ENCODE peak calls at places on chromosomes 4 and X, in seven cellular contexts. V is adipocyte, D is posterior cingulate gyrus, P is head of caudate nucleus, R is tibial artery, Y is tibial nerve, A is choroid plexus epithelial cell. U is an unnamed sample.

GRCh38 chrX:22987452-22987851 is 12.3 kb upstream of the DDX53 start:
- DNase-seq in A (peak; percentile 22), R (no peak), V (peak; percentile 3), D (no peak), P (no peak), Y (no peak), U (peak; percentile 31)

GRCh38 chrX:97704881-97705280 is 821.2 kb downstream of the RPA4 start:
- DNase-seq in P (no peak), D (no peak), V (no peak), Y (no peak), R (no peak), A (no peak), U (no peak)

GRCh38 chr4:183987987-183988392 is 82.9 kb downstream of the STOX2 start:
- DNase-seq in R (peak; percentile 53), P (peak; percentile 71), Y (peak; percentile 40), D (peak; percentile 64), V (peak; percentile 53), A (peak; percentile 84), U (peak; percentile 95)

GRCh38 chr4:86556791-86557415 is 37.2 kb upstream of the PTPN13 start:
- DNase-seq in R (no peak), P (no peak), V (peak; percentile 33), D (no peak), Y (no peak), A (peak; percentile 16), U (peak; percentile 8)

GRCh38 chrX:140298946-140299345 is 205.9 kb downstream of the SOX3 start:
- DNase-seq in D (no peak), R (no peak), V (no peak), Y (no peak), P (no peak), A (no peak), U (peak; percentile 70)

GRCh38 chr4:176044589-176044951 is 21.1 kb upstream of the WDR17 start:
- DNase-seq in A (no peak), D (peak; percentile 50), V (peak; percentile 51), R (no peak), P (peak; percentile 47), Y (no peak), U (peak; percentile 86)

GRCh38 chr4:169241480-169241879 is 29.3 kb downstream of the SH3RF1 start:
- DNase-seq in D (no peak), P (no peak), A (peak; percentile 64), Y (no peak), R (no peak), V (peak; percentile 51), U (no peak)

GRCh38 chr4:128600996-128601857 is 208.3 kb upstream of the JADE1 start:
- DNase-seq in R (peak; percentile 78), P (no peak), D (peak; percentile 21), A (peak; percentile 100), V (peak; percentile 83), Y (peak; percentile 25), U (peak; percentile 98)

GRCh38 chr4:4858527-4858926 is 938 bp upstream of the MSX1 start:
- DNase-seq in V (no peak), R (no peak), P (no peak), Y (no peak), A (no peak), D (no peak), U (no peak)

GRCh38 chrX:11704725-11705495 is 39.2 kb upstream of the ARHGAP6 start:
- DNase-seq in D (no peak), Y (no peak), A (peak; percentile 39), R (no peak), V (no peak), P (no peak), U (peak; percentile 13)

GRCh38 chr4:26150948-26151347 is 169.9 kb upstream of the RBPJ start:
- DNase-seq in V (peak; percentile 25), D (no peak), R (no peak), A (no peak), Y (no peak), P (no peak), U (peak; percentile 15)

GRCh38 chrX:83508006-83508405 is at the start of gene POU3F4:
- DNase-seq in Y (no peak), V (no peak), D (peak; percentile 32), P (peak; percentile 79), A (no peak), R (no peak), U (peak; percentile 95)

GRCh38 chrX:92232182-92232581 is 453.0 kb downstream of the PCDH11X start:
- DNase-seq in A (no peak), D (no peak), P (no peak), Y (no peak), R (no peak), V (peak; percentile 10), U (peak; percentile 4)

GRCh38 chrX:52271212-52271611 is 86.5 kb downstream of the MAGED4 start:
- DNase-seq in R (no peak), V (no peak), A (peak; percentile 10), Y (no peak), D (no peak), P (no peak), U (no peak)

GRCh38 chr4:153082322-153083301 is 121.6 kb upstream of the TRIM2 start:
- DNase-seq in Y (no peak), V (no peak), A (no peak), R (no peak), P (no peak), D (no peak), U (no peak)

GRCh38 chrX:8913665-8914409 is 112.7 kb upstream of the FAM9A start:
- DNase-seq in A (peak; percentile 10), V (peak; percentile 84), Y (no peak), R (peak; percentile 36), P (no peak), D (no peak), U (peak; percentile 64)

GRCh38 chrX:7062912-7063311 is 84.6 kb upstream of the STS start:
- DNase-seq in V (no peak), R (no peak), Y (no peak), D (no peak), A (no peak), P (no peak), U (no peak)

GRCh38 chrX:130402211-130402684 is 461 bp downstream of the RBMX2 start:
- DNase-seq in P (no peak), D (no peak), Y (no peak), R (no peak), A (no peak), V (no peak), U (no peak)

GRCh38 chrX:129665916-129666644 is 11.3 kb upstream of the APLN start:
- DNase-seq in D (no peak), A (peak; percentile 69), P (no peak), R (peak; percentile 28), Y (no peak), V (peak; percentile 73), U (peak; percentile 78)

GRCh38 chr4:8932884-8933283 is 61.2 kb upstream of the HMX1 start:
- DNase-seq in P (no peak), V (no peak), D (no peak), Y (no peak), R (no peak), A (no peak), U (no peak)

GRCh38 chr4:83178029-83178428 is 63.5 kb upstream of the PLAC8 start:
- DNase-seq in A (no peak), R (no peak), V (no peak), Y (no peak), P (no peak), D (no peak), U (no peak)

GRCh38 chr4:24278693-24279092 is 305.7 kb downstream of the DHX15 start:
- DNase-seq in V (no peak), R (no peak), A (peak; percentile 34), D (no peak), P (no peak), Y (no peak), U (peak; percentile 39)

GRCh38 chr4:148315049-148315448 is 127.2 kb downstream of the NR3C2 start:
- DNase-seq in R (no peak), Y (no peak), A (peak; percentile 7), P (no peak), D (no peak), V (no peak), U (peak; percentile 87)

GRCh38 chr4:140568507-140569306 is at the start of gene UCP1:
- DNase-seq in R (no peak), V (peak; percentile 30), A (peak; percentile 3), D (no peak), Y (no peak), P (no peak), U (peak; percentile 53)

GRCh38 chr4:114364857-114365256 is 233.8 kb upstream of the UGT8 start:
- DNase-seq in Y (no peak), P (no peak), V (peak; percentile 76), D (no peak), A (peak; percentile 88), R (no peak), U (peak; percentile 86)

GRCh38 chrX:2933125-2933900 is 4.2 kb upstream of the ARSD start:
- DNase-seq in R (no peak), P (no peak), D (no peak), A (no peak), Y (no peak), V (no peak), U (no peak)

GRCh38 chrX:38304010-38304409 is 23.3 kb downstream of the RPGR start:
- DNase-seq in A (peak; percentile 65), P (no peak), R (no peak), Y (no peak), V (peak; percentile 11), D (no peak), U (peak; percentile 33)

GRCh38 chrX:66684196-66684595 is 45.3 kb upstream of the EDA2R start:
- DNase-seq in V (peak; percentile 38), Y (no peak), P (no peak), R (no peak), D (no peak), A (no peak), U (no peak)

GRCh38 chrX:132199941-132200340 is 19.3 kb downstream of the RAP2C start:
- DNase-seq in D (no peak), Y (no peak), V (no peak), P (no peak), A (no peak), R (no peak), U (peak; percentile 3)

GRCh38 chr4:102344520-102344954 is 745 bp downstream of the SLC39A8 start:
- DNase-seq in A (peak; percentile 64), R (peak; percentile 36), P (peak; percentile 69), D (peak; percentile 41), Y (no peak), V (peak; percentile 83), U (peak; percentile 81)

GRCh38 chr4:167290684-167291083 is 56.4 kb upstream of the SPOCK3 start:
- DNase-seq in P (no peak), Y (no peak), V (peak; percentile 81), A (peak; percentile 27), R (no peak), D (no peak), U (peak; percentile 9)

GRCh38 chr4:7607156-7607910 is 172.6 kb upstream of the PSAPL1 start:
- DNase-seq in Y (peak; percentile 26), P (no peak), D (no peak), A (peak; percentile 19), R (no peak), V (no peak), U (peak; percentile 58)

GRCh38 chr4:88522702-88523324 is 763 bp downstream of the PYURF start:
- DNase-seq in Y (no peak), D (peak; percentile 16), V (peak; percentile 70), P (peak; percentile 38), R (peak; percentile 55), A (peak; percentile 36), U (peak; percentile 57)

GRCh38 chr4:173167793-173168395 is 717 bp upstream of the GALNT7 start:
- DNase-seq in A (peak; percentile 35), R (no peak), P (peak; percentile 40), D (peak; percentile 21), Y (no peak), V (peak; percentile 56), U (peak; percentile 62)

GRCh38 chr4:174681723-174682300 is 147.2 kb downstream of the GLRA3 start:
- DNase-seq in R (no peak), A (peak; percentile 79), Y (no peak), D (no peak), P (no peak), V (peak; percentile 44), U (peak; percentile 45)

GRCh38 chr4:174713821-174714220 is 115.2 kb downstream of the GLRA3 start:
- DNase-seq in Y (no peak), D (no peak), P (no peak), V (no peak), R (no peak), A (peak; percentile 26), U (peak; percentile 13)